ENCODE peak calls at places on chromosomes 16 and 17, in eight cellular contexts. R, T, U, G, Z, H, F and X are unnamed samples.

GRCh38 chr16:85655216-85656129 is 33.3 kb downstream of the GINS2 start:
- DNase-seq in F (no peak), G (no peak), R (no peak), U (no peak), H (no peak), T (peak), Z (no peak), X (no peak)

GRCh38 chr16:83574388-83574787 is 233.4 kb upstream of the HSBP1 start:
- DNase-seq in H (no peak), U (no peak), G (no peak), R (peak), Z (no peak), T (no peak), F (no peak), X (peak)

GRCh38 chr16:1444730-1445517 is 568 bp upstream of the CCDC154 start:
- DNase-seq in H (no peak), G (no peak), Z (no peak), T (no peak), U (no peak), R (no peak), F (no peak), X (no peak)

GRCh38 chr17:27810211-27810901 is 10.0 kb upstream of the NOS2 start:
- DNase-seq in U (no peak), G (no peak), Z (no peak), F (no peak), R (no peak), T (no peak), H (no peak), X (no peak)

GRCh38 chr16:1474047-1474446 is 781 bp downstream of the CLCN7 start:
- DNase-seq in G (no peak), R (no peak), F (no peak), H (no peak), U (no peak), Z (no peak), T (no peak), X (no peak)

GRCh38 chr17:54947396-54947795 is 21.1 kb downstream of the COX11 start:
- DNase-seq in U (no peak), R (no peak), H (no peak), G (no peak), Z (no peak), F (no peak), T (no peak), X (no peak)

GRCh38 chr17:32492281-32492623 is 5.5 kb downstream of the CDK5R1 start:
- DNase-seq in R (no peak), U (no peak), Z (no peak), G (no peak), H (no peak), T (no peak), F (no peak), X (no peak)

GRCh38 chr17:78715000-78715771 is 66.9 kb downstream of the CYTH1 start:
- DNase-seq in T (no peak), U (no peak), Z (no peak), F (no peak), G (no peak), H (peak), R (no peak), X (no peak)

GRCh38 chr17:81003711-81004335 is 12.2 kb downstream of the CHMP6 start:
- DNase-seq in U (peak), H (no peak), R (no peak), T (no peak), G (no peak), F (peak), Z (no peak), X (no peak)

GRCh38 chr17:41907185-41907556 is 11.6 kb downstream of the ACLY start:
- DNase-seq in U (no peak), F (no peak), H (no peak), G (peak), R (no peak), Z (no peak), T (no peak), X (peak)

GRCh38 chr16:117381-118365 is 20.8 kb downstream of the NPRL3 start:
- DNase-seq in Z (peak), G (no peak), F (peak), T (no peak), R (peak), U (peak), H (peak), X (peak)
- TF ChIP-seq CTCF in Z (peak), G (peak), F (peak), T (peak), R (peak), U (peak), H (peak), X (peak)

GRCh38 chr17:8138672-8139371 is 13.4 kb downstream of the PER1 start:
- DNase-seq in F (peak), U (peak), Z (peak), G (peak), R (peak), H (peak), T (peak), X (peak)

GRCh38 chr17:8141046-8141445 is 11.2 kb downstream of the PER1 start:
- DNase-seq in U (no peak), Z (no peak), R (no peak), H (no peak), T (no peak), G (no peak), F (no peak), X (no peak)

GRCh38 chr17:8140058-8140412 is 12.2 kb downstream of the PER1 start:
- DNase-seq in F (peak), U (no peak), T (no peak), G (no peak), R (no peak), H (no peak), Z (no peak), X (no peak)

GRCh38 chr17:8141741-8142140 is 10.5 kb downstream of the PER1 start:
- DNase-seq in U (no peak), F (no peak), Z (no peak), G (no peak), R (no peak), H (no peak), T (no peak), X (no peak)

GRCh38 chr17:8140413-8141029 is 11.7 kb downstream of the PER1 start:
- DNase-seq in U (no peak), Z (no peak), H (no peak), R (no peak), T (no peak), G (no peak), F (no peak), X (no peak)
- TF ChIP-seq CTCF in U (no peak), Z (no peak), H (no peak), R (no peak), T (no peak), G (no peak), F (no peak), X (no peak)

DNA sequence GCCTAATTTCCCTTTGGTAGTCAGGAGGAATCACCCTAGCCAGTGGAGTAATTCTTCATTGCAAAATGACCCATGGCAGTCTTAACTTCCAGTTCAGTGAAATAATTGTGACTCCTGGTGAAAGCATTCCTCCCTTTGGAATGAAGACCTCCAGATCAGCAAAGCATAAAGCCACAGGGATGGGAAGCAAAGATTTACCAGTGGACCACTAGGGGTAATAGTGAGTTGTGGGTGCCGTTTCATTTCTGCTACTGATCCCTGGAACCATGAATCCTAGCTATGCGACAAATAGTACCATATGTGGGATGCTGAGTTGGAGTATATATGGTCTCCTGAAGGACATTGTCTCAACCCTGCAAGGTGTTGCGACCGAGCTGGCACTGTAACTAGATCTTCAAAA is 13.7 kb downstream of the DYNLL2 start:
- DNase-seq in T (no peak), G (no peak), Z (no peak), F (no peak), U (no peak), R (no peak), H (no peak), X (peak)
- TF ChIP-seq CTCF in T (no peak), G (peak), Z (peak), F (no peak), U (no peak), R (peak), H (no peak), X (peak)

GRCh38 chr17:2023692-2024571 is 1.2 kb downstream of the RTN4RL1 start:
- DNase-seq in H (no peak), Z (no peak), U (peak), R (peak), G (no peak), T (no peak), F (peak), X (peak)

GRCh38 chr17:2027528-2028233 is 2.3 kb upstream of the DPH1 start:
- DNase-seq in U (no peak), R (no peak), T (no peak), H (no peak), F (no peak), G (no peak), Z (no peak), X (no peak)

GRCh38 chr17:2024572-2025219 is 438 bp downstream of the RTN4RL1 start:
- DNase-seq in F (peak), G (no peak), Z (no peak), U (no peak), H (no peak), R (no peak), T (no peak), X (no peak)

GRCh38 chr17:2025220-2025621 is at the start of gene RTN4RL1:
- DNase-seq in R (peak), Z (no peak), U (peak), F (peak), T (peak), G (no peak), H (peak), X (no peak)

GRCh38 chr17:2025622-2026309 is 632 bp upstream of the RTN4RL1 start:
- DNase-seq in Z (no peak), F (peak), H (peak), G (no peak), U (peak), T (peak), R (peak), X (peak)
- TF ChIP-seq CTCF in Z (peak), F (peak), H (peak), G (peak), U (peak), T (peak), R (peak), X (peak)

DNA sequence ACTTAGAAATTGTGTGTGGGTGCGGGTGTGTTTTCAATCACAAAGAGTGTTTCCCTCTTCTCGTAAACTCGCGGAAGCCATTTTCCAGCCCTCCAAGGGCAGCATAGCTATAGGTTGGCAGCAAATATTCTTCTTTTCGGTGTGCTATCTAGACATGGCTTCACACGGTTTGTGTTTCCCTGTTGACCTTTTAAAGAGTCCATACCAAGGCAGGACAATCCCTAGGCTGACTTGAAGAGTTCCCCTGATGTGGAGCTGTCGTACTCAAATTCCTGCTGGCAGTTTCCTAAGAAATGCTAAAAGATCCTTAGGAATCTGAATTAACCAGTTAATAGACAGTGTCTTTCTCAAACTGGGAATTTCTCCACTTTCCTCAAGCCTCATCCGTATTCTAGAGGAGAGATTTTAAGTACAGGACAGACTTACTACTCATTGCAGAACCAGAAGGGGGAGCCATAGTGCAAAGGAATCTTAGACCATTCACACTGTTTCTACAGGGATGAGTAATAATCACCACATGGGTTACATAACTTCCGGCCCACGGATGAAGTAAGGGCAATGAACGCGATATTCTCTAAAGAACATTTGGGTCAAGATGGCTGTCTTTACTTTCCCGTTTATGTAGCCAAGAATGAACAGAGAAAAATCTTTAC is 288.6 kb upstream of the ELAC2 start:
- DNase-seq in T (no peak), U (no peak), Z (no peak), H (no peak), G (peak), R (peak), F (no peak), X (peak)
- TF ChIP-seq CTCF in T (peak), U (peak), Z (peak), H (no peak), G (peak), R (peak), F (peak), X (peak)

GRCh38 chr17:72039490-72039889 is 81.3 kb upstream of the SOX9 start:
- DNase-seq in T (no peak), F (no peak), Z (no peak), G (no peak), U (no peak), H (no peak), R (no peak), X (no peak)
- TF ChIP-seq CTCF in T (no peak), F (no peak), Z (no peak), G (no peak), U (no peak), H (no peak), R (no peak), X (no peak)